ENCODE peak calls at places on chromosomes 12 and 14, in five cellular contexts. B is K562, E is HCT116, P is DND-41, M is neural progenitor cell. A is an unnamed sample.

GRCh38 chr14:50335989-50336391 is 23.9 kb downstream of the DMAC2L start:
- DNase-seq in E (no peak), P (peak; percentile 68), B (no peak), M (peak; percentile 42), A (no peak)

GRCh38 chr12:127487031-127487430 is 779.9 kb upstream of the TMEM132C start:
- DNase-seq in E (no peak), M (no peak), B (no peak), P (no peak), A (no peak)

GRCh38 chr12:96255077-96255476 is 60.9 kb downstream of the ELK3 start:
- DNase-seq in M (no peak), B (no peak), E (no peak), P (no peak), A (no peak)

GRCh38 chr12:69274861-69275260 is 35.5 kb downstream of the CPSF6 start:
- DNase-seq in M (no peak), E (no peak), B (no peak), P (no peak), A (no peak)

GRCh38 chr12:93146278-93146939 is 217.3 kb upstream of the EEA1 start:
- DNase-seq in B (no peak), P (no peak), E (no peak), M (no peak), A (peak; percentile 24)

GRCh38 chr14:55398679-55399078 is 13.0 kb downstream of the ATG14 start:
- DNase-seq in B (no peak), M (no peak), E (peak; percentile 73), P (no peak), A (peak; percentile 45)

GRCh38 chr14:60862283-60862682 is 118.6 kb downstream of the TRMT5 start:
- DNase-seq in B (no peak), E (no peak), P (no peak), M (no peak), A (peak; percentile 57)

GRCh38 chr14:50844397-50844796 is 13.4 kb upstream of the NIN start:
- DNase-seq in E (no peak), B (no peak), P (no peak), M (no peak), A (no peak)

GRCh38 chr12:22527999-22528398 is 16.3 kb downstream of the C2CD5 start:
- DNase-seq in B (no peak), P (no peak), M (no peak), E (no peak), A (no peak)

GRCh38 chr12:101795013-101795412 is 35.7 kb downstream of the GNPTAB start:
- DNase-seq in E (no peak), M (no peak), B (no peak), P (peak; percentile 67), A (no peak)

GRCh38 chr14:68633131-68633991 is 159.5 kb downstream of the ZFP36L1 start:
- DNase-seq in B (no peak), E (no peak), M (no peak), P (no peak), A (peak; percentile 49)

GRCh38 chr12:75099215-75099614 is 110.4 kb downstream of the KCNC2 start:
- DNase-seq in B (no peak), M (no peak), E (no peak), P (no peak), A (no peak)

GRCh38 chr14:61380984-61381383 is 59.6 kb downstream of the PRKCH start:
- DNase-seq in M (no peak), B (no peak), P (no peak), E (no peak), A (no peak)

GRCh38 chr14:21534576-21534975 is 8.4 kb upstream of the SALL2 start:
- DNase-seq in M (peak; percentile 63), B (no peak), E (no peak), P (no peak), A (no peak)

GRCh38 chr14:52960627-52961026 is 9.8 kb upstream of the FERMT2 start:
- DNase-seq in B (no peak), E (no peak), P (no peak), M (peak; percentile 8), A (no peak)

GRCh38 chr14:71250791-71251190 is 343.5 kb downstream of the PCNX1 start:
- DNase-seq in E (no peak), M (no peak), P (no peak), B (no peak), A (no peak)

GRCh38 chr12:90234455-90234854 is 525.8 kb upstream of the ATP2B1 start:
- DNase-seq in P (no peak), E (no peak), M (no peak), B (no peak), A (no peak)

GRCh38 chr12:50507930-50508329 is 3.1 kb downstream of the DIP2B start:
- DNase-seq in P (no peak), M (no peak), E (no peak), B (no peak), A (no peak)

GRCh38 chr14:61710853-61711817 is 15.8 kb downstream of the HIF1A start:
- DNase-seq in M (no peak), P (no peak), E (no peak), B (no peak), A (no peak)

GRCh38 chr12:26156201-26156871 is 31.5 kb upstream of the BHLHE41 start:
- DNase-seq in B (no peak), M (no peak), E (no peak), P (no peak), A (no peak)

GRCh38 chr14:104827173-104828055 is 26.5 kb downstream of the ZBTB42 start:
- DNase-seq in P (no peak), E (peak; percentile 48), M (peak; percentile 90), B (peak; percentile 69), A (peak; percentile 84)

GRCh38 chr12:47004634-47005033 is 74.8 kb upstream of the PCED1B start:
- DNase-seq in M (no peak), E (no peak), B (no peak), P (no peak), A (peak; percentile 56)

GRCh38 chr12:46998811-46999368 is 80.5 kb upstream of the PCED1B start:
- DNase-seq in P (no peak), B (no peak), M (no peak), E (no peak), A (no peak)
- TF ChIP-seq EZH2 in P (no peak), B (no peak), M (no peak), E (no peak), A (no peak)

GRCh38 chr12:6181166-6181565 is 19.0 kb upstream of the CD9 start:
- DNase-seq in P (no peak), M (no peak), E (no peak), B (no peak), A (no peak)

GRCh38 chr12:6178981-6179761 is 21.0 kb upstream of the CD9 start:
- DNase-seq in B (no peak), M (peak; percentile 76), P (no peak), E (no peak), A (no peak)

GRCh38 chr12:6181583-6182278 is 18.5 kb upstream of the CD9 start:
- DNase-seq in E (no peak), P (no peak), B (no peak), M (no peak), A (no peak)

GRCh38 chr12:6182279-6182898 is 17.8 kb upstream of the CD9 start:
- DNase-seq in B (peak; percentile 16), M (no peak), E (no peak), P (no peak), A (peak; percentile 78)

DNA sequence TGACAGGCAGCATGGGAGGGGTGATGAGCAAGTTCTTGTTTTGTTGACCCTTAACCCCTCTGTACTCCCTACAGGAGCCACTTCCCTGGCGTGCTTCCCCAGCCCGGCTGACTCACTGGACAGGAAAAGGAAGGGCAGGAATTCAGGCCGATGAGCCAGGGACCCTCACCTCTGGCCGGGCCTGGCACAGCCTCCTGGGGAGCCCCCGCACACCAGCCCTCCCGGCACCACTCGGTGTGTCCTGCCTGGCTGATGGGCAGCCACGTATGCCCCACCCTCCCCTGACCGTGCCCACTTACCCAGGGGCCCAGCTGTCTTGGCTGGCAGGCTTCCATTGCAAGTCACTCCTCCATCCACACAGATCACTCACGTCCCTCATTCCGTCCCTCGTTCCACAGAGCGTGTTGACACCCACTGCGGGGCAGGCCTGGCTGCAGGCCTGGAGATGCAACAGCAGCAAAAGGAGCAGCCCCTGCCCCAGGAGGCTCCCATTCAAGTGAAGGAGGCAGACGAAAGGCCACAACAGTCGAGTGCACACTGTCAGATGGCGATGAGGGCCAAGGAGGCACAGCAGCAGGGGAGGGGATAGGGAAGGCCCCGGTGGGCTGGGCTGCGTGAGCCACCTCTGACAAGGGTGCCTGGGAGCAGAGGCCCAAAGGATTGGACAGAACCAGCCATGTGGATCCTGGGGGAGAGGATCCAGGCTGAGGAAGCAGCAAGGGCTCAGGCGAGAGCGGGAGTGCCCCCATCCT is 19.7 kb upstream of the CD9 start:
- DNase-seq in M (no peak), E (peak; percentile 15), P (no peak), B (no peak), A (peak; percentile 48)
- H3K4me2 ChIP-seq in M (no peak overlapping the region), E (peak overlapping the region; percentile 62), P (no peak overlapping the region), B (no peak overlapping the region), A (no peak overlapping the region)

DNA sequence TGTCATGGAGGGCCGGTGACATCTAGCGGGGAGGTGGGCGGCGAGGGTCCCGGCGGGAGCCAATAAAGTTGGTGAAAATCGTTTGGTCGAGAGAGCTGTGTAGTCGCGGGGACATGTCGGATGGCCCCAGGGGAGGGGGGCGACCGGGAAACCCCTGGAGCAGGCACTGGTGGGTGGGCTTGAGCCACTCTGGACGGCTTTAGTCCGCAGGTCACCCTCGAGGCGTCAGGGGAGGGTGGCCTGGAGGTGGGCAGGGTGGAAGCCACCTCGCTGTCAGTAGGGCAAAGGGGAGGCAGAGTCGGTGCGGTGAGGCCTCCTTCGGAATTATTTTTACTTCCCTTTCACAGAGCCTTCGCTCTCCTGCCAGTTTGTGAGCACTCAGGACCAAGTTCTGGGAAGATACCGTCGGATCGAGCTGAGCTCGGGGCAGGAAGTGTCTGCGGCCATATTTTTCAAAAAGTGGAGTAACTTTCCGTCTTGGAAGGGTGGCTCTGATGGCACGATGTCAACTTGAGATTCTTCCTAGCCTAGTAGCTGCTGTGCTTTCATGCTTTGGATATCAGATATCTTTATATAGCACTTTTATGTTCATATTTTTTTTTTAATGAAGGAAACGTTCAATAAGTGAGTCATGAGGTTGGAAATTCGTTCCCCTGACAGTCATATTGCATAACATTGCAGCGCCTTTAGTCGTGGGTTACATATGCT is 28.2 kb downstream of the WBP11 start:
- DNase-seq in E (no peak), B (no peak), P (no peak), M (peak; percentile 51), A (peak; percentile 62)
- H3K27ac ChIP-seq in E (peak overlapping the region; percentile 76), B (no peak overlapping the region), P (no peak overlapping the region), M (no peak overlapping the region), A (peak overlapping the region; percentile 98)

GRCh38 chr12:117579939-117580717 is 218.7 kb upstream of the NOS1 start:
- DNase-seq in M (no peak), P (no peak), E (no peak), B (no peak), A (no peak)

GRCh38 chr12:117577122-117577657 is 215.8 kb upstream of the NOS1 start:
- DNase-seq in E (no peak), M (no peak), P (no peak), B (no peak), A (no peak)

GRCh38 chr12:117574655-117575054 is 213.2 kb upstream of the NOS1 start:
- DNase-seq in B (no peak), P (no peak), M (no peak), E (no peak), A (no peak)

GRCh38 chr12:117580718-117581062 is 219.3 kb upstream of the NOS1 start:
- DNase-seq in M (peak; percentile 95), P (peak; percentile 34), B (peak; percentile 90), E (peak; percentile 24), A (peak; percentile 11)

DNA sequence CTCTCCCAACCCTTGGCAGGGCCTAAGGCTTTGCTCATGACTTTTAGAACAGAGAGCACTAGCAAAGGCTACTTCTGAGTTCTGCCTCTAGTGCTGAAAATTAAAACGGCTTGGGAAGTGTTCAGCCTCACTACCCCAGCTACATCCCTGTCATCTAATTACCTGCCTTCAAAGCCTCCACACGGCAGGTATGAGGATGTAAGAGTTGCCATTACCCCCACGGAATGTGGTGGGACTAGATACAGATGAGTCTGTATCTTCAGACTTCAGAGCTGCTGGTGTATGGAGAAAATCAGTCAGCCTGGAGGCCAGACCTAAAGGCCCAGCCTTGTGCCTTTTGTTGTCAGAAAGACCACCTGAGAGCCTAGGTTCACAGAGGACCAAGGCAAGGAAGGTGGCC is 214.6 kb upstream of the NOS1 start:
- DNase-seq in P (no peak), M (no peak), B (no peak), E (no peak), A (no peak)
- TF ChIP-seq EZH2 in P (no peak), M (no peak), B (no peak), E (no peak), A (no peak)

A was measured in hepatocyte.